ENCODE peak calls at places on chromosome 9, in seven cellular contexts. U is SK-N-SH, Y is HCT116, D is OCI-LY7, J is neuronal stem cell, M is endothelial cell of umbilical vein, X is fibroblast of lung. L is an unnamed sample.

GRCh38 chr9:76459691-76460635 is 981 bp downstream of the GCNT1 start:
- DNase-seq in U (peak; percentile 21), Y (peak; percentile 35), D (peak; percentile 71), J (peak; percentile 23), M (peak; percentile 79), X (peak; percentile 66), L (peak; percentile 54)

GRCh38 chr9:98658965-98659364 is 49.8 kb downstream of the GABBR2 start:
- DNase-seq in U (no peak), Y (no peak), D (no peak), J (no peak), M (peak; percentile 66), X (peak; percentile 90), L (no peak)

GRCh38 chr9:134455951-134456739 is 129.9 kb downstream of the RXRA start:
- DNase-seq in U (peak; percentile 77), Y (peak; percentile 35), D (no peak), J (no peak), M (peak; percentile 96), X (peak; percentile 98), L (no peak)

GRCh38 chr9:121447341-121447834 is 52.3 kb downstream of the GGTA1 start:
- DNase-seq in U (no peak), Y (no peak), D (no peak), J (no peak), M (no peak), X (peak; percentile 47), L (no peak)

GRCh38 chr9:124122813-124123462 is 111.4 kb downstream of the LHX2 start:
- DNase-seq in U (peak; percentile 56), Y (no peak), D (peak; percentile 39), J (no peak), M (peak; percentile 20), X (peak; percentile 47), L (no peak)

GRCh38 chr9:134177624-134178393 is 13.4 kb upstream of the RNU6ATAC start:
- DNase-seq in U (peak; percentile 32), Y (no peak), D (no peak), J (no peak), M (no peak), X (no peak), L (no peak)

GRCh38 chr9:134643306-134643705 is 1.7 kb downstream of the COL5A1 start:
- DNase-seq in U (peak; percentile 63), Y (no peak), D (no peak), J (no peak), M (peak; percentile 21), X (peak; percentile 45), L (no peak)

GRCh38 chr9:97906236-97906831 is 16.0 kb downstream of the TRMO start:
- DNase-seq in U (no peak), Y (no peak), D (no peak), J (no peak), M (peak; percentile 61), X (no peak), L (no peak)

GRCh38 chr9:96169488-96169887 is 132.5 kb downstream of the HSD17B3 start:
- DNase-seq in U (peak; percentile 58), Y (no peak), D (no peak), J (peak; percentile 69), M (no peak), X (peak; percentile 63), L (peak; percentile 69)

GRCh38 chr9:37037137-37037743 is 3.2 kb upstream of the PAX5 start:
- DNase-seq in U (no peak), Y (no peak), D (peak; percentile 75), J (no peak), M (no peak), X (peak; percentile 17), L (peak; percentile 61)

GRCh38 chr9:99595796-99596195 is 225.9 kb upstream of the NR4A3 start:
- DNase-seq in U (no peak), Y (no peak), D (peak; percentile 2), J (no peak), M (no peak), X (no peak), L (no peak)

GRCh38 chr9:81825831-81826540 is 102.2 kb upstream of the SPATA31D4 start:
- DNase-seq in U (no peak), Y (no peak), D (no peak), J (no peak), M (no peak), X (no peak), L (no peak)

GRCh38 chr9:38294561-38294960 is 97.9 kb upstream of the ALDH1B1 start:
- DNase-seq in U (no peak), Y (no peak), D (no peak), J (no peak), M (no peak), X (no peak), L (no peak)

GRCh38 chr9:110112792-110113191 is 95.2 kb downstream of the C9orf152 start:
- DNase-seq in U (no peak), Y (no peak), D (no peak), J (no peak), M (no peak), X (no peak), L (no peak)

GRCh38 chr9:4656621-4657020 is 5.5 kb upstream of the PLPP6 start:
- DNase-seq in U (no peak), Y (no peak), D (no peak), J (no peak), M (no peak), X (no peak), L (no peak)

GRCh38 chr9:95506438-95506691 is 10.4 kb downstream of the PTCH1 start:
- DNase-seq in U (peak; percentile 63), Y (no peak), D (peak; percentile 71), J (no peak), M (no peak), X (peak; percentile 52), L (no peak)

GRCh38 chr9:133932633-133933032 is 59.5 kb downstream of the VAV2 start:
- DNase-seq in U (no peak), Y (no peak), D (no peak), J (no peak), M (no peak), X (no peak), L (no peak)

GRCh38 chr9:120348951-120349429 is 231.0 kb downstream of the CDK5RAP2 start:
- DNase-seq in U (peak; percentile 85), Y (peak; percentile 31), D (peak; percentile 45), J (peak; percentile 57), M (peak; percentile 39), X (peak; percentile 63), L (peak; percentile 83)

GRCh38 chr9:125568616-125569015 is 138.4 kb downstream of the MAPKAP1 start:
- DNase-seq in U (no peak), Y (no peak), D (no peak), J (no peak), M (no peak), X (peak; percentile 42), L (no peak)

GRCh38 chr9:96505316-96505991 is 55.5 kb downstream of the HABP4 start:
- DNase-seq in U (no peak), Y (no peak), D (no peak), J (no peak), M (no peak), X (peak; percentile 41), L (no peak)

GRCh38 chr9:6584881-6585597 is 60.5 kb downstream of the GLDC start:
- DNase-seq in U (peak; percentile 30), Y (peak; percentile 23), D (peak; percentile 65), J (no peak), M (peak; percentile 58), X (peak; percentile 64), L (no peak)

GRCh38 chr9:117156150-117156688 is 258.6 kb downstream of the ASTN2 start:
- DNase-seq in U (no peak), Y (no peak), D (no peak), J (no peak), M (no peak), X (no peak), L (no peak)

GRCh38 chr9:81374881-81375280 is 314.5 kb downstream of the TLE1 start:
- DNase-seq in U (no peak), Y (no peak), D (no peak), J (no peak), M (peak; percentile 55), X (no peak), L (no peak)

GRCh38 chr9:130696996-130697395 is 3.4 kb downstream of the EXOSC2 start:
- DNase-seq in U (no peak), Y (no peak), D (no peak), J (no peak), M (no peak), X (no peak), L (no peak)
- H2AFZ ChIP-seq in U (no peak overlapping the region), Y (no peak overlapping the region), D (no peak overlapping the region), J (no peak overlapping the region), M (no peak overlapping the region), X (no peak overlapping the region), L (no peak overlapping the region)

DNA sequence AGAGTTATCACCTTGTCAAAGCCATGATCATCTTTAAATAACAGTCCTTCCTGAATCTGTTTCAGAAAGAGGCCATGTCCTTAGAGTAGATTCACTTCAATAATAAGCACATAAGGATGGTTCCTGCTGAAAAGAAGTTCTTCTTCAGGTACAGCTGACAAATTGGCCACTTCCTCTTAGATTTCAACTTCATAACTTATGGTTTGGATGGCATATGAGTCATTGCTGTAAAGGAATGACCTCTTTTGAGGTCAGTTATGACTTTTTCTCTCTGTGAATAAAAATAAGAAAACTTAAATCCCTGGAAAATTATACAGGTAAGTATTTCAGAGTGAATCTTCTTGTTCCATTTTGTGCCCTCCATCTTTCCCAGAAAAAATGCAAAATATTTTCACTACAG is 555.3 kb upstream of the ZNF462 start:
- DNase-seq in U (no peak), Y (no peak), D (no peak), J (no peak), M (no peak), X (no peak), L (no peak)
- H2AFZ ChIP-seq in U (no peak overlapping the region), Y (no peak overlapping the region), D (no peak overlapping the region), J (peak overlapping the region; percentile 68), M (no peak overlapping the region), X (no peak overlapping the region), L (no peak overlapping the region)

DNA sequence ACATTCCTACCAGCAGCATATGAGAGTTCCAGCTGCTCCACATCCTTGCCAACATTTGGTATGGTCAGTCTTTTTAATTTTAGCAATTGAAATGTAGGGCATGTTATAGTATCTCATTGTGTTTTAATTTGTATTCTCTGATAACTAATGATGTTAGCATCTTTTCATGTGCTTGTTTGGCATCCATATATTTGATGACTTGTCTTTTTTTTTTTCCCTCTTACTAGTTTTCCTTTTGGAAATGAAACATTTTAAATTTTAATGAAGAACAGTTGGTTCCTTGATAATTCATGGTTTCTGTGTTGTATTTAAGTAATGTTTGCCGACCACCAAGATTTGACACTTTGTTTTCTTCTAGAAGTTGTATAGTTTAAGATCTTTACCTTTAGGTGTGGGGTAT is 8.8 kb downstream of the OGN start:
- DNase-seq in U (no peak), Y (no peak), D (no peak), J (no peak), M (no peak), X (no peak), L (no peak)
- H2AFZ ChIP-seq in U (no peak overlapping the region), Y (no peak overlapping the region), D (no peak overlapping the region), J (no peak overlapping the region), M (no peak overlapping the region), X (no peak overlapping the region), L (no peak overlapping the region)

GRCh38 chr9:18507151-18507550 is 33.2 kb downstream of the ADAMTSL1 start:
- DNase-seq in U (no peak), Y (no peak), D (no peak), J (no peak), M (no peak), X (no peak), L (no peak)

GRCh38 chr9:18498947-18499585 is 25.1 kb downstream of the ADAMTSL1 start:
- DNase-seq in U (peak; percentile 47), Y (no peak), D (no peak), J (no peak), M (no peak), X (no peak), L (no peak)

GRCh38 chr9:18499987-18500386 is 26.0 kb downstream of the ADAMTSL1 start:
- DNase-seq in U (no peak), Y (no peak), D (no peak), J (no peak), M (no peak), X (no peak), L (no peak)

GRCh38 chr9:18502546-18502945 is 28.6 kb downstream of the ADAMTSL1 start:
- DNase-seq in U (no peak), Y (no peak), D (no peak), J (no peak), M (no peak), X (no peak), L (no peak)

GRCh38 chr9:18504707-18505106 is 30.8 kb downstream of the ADAMTSL1 start:
- DNase-seq in U (no peak), Y (no peak), D (no peak), J (peak; percentile 8), M (no peak), X (no peak), L (peak; percentile 67)
- H2AFZ ChIP-seq in U (no peak overlapping the region), Y (no peak overlapping the region), D (no peak overlapping the region), J (peak overlapping the region; percentile 85), M (no peak overlapping the region), X (no peak overlapping the region), L (no peak overlapping the region)

L was measured in H9.